ENCODE peak calls at places on chromosomes 16 and 17, in seven cellular contexts. H, P, Q, F, N, Y and A are unnamed samples. For H3K4me1 and H3K9me3, the result is how much of the 10 kb centered on the place peaks cover.

GRCh38 chr16:31508706-31509523 is 724 bp upstream of the RUSF1 start:
- DNase-seq in N (no peak), Y (no peak), H (no peak), F (no peak), Q (no peak), P (no peak), A (no peak)

GRCh38 chr17:47172698-47173565 is 16.2 kb downstream of the CDC27 start:
- DNase-seq in Q (no peak), Y (no peak), P (no peak), H (no peak), F (no peak), N (no peak), A (no peak)

GRCh38 chr17:43660816-43661493 is 767 bp downstream of the MEOX1 start:
- DNase-seq in Y (no peak), F (no peak), N (no peak), P (no peak), H (no peak), Q (peak), A (no peak)

GRCh38 chr17:48498168-48498840 is 32.5 kb downstream of the HOXB1 start:
- DNase-seq in Q (no peak), Y (no peak), H (no peak), F (no peak), N (no peak), P (no peak), A (no peak)

GRCh38 chr16:86676216-86676800 is 98.0 kb downstream of the FOXL1 start:
- DNase-seq in N (no peak), Y (peak), H (no peak), Q (no peak), F (no peak), P (no peak), A (no peak)

GRCh38 chr17:61416211-61416539 is 16.5 kb downstream of the TBX2 start:
- DNase-seq in N (no peak), Y (no peak), Q (peak), P (no peak), H (no peak), F (no peak), A (no peak)

GRCh38 chr17:22459331-22459952 is 767.1 kb downstream of the KCNJ18 start:
- DNase-seq in H (no peak), Y (no peak), P (no peak), Q (no peak), F (no peak), N (no peak), A (no peak)

GRCh38 chr16:82935781-82936180 is 309.0 kb downstream of the CDH13 start:
- DNase-seq in F (no peak), H (no peak), P (no peak), Y (no peak), N (no peak), Q (no peak), A (no peak)

GRCh38 chr16:80947708-80948615 is 58.7 kb downstream of the CMC2 start:
- DNase-seq in Q (no peak), Y (no peak), N (no peak), F (no peak), P (no peak), H (no peak), A (no peak)

GRCh38 chr17:27206447-27206846 is 87.5 kb upstream of the WSB1 start:
- DNase-seq in Q (no peak), Y (peak), H (no peak), P (no peak), N (no peak), F (no peak), A (no peak)

GRCh38 chr17:44672479-44673093 is 16.3 kb downstream of the MEIOC start:
- DNase-seq in H (no peak), F (no peak), P (no peak), Q (no peak), N (no peak), Y (peak), A (no peak)

GRCh38 chr16:50651835-50652438 is 29.2 kb downstream of the SNX20 start:
- DNase-seq in N (no peak), F (no peak), Y (no peak), H (no peak), P (no peak), Q (no peak), A (no peak)

GRCh38 chr17:47633996-47634395 is 15.7 kb upstream of the KPNB1 start:
- DNase-seq in Q (no peak), P (no peak), H (no peak), N (no peak), Y (no peak), F (no peak), A (no peak)

GRCh38 chr17:5821057-5821456 is 236.7 kb upstream of the NLRP1 start:
- DNase-seq in F (no peak), N (no peak), P (no peak), Y (no peak), Q (no peak), H (peak), A (no peak)

GRCh38 chr17:4512156-4513112 is 13.8 kb downstream of the SPNS2 start:
- DNase-seq in H (no peak), F (no peak), P (no peak), N (no peak), Y (no peak), Q (no peak), A (no peak)

GRCh38 chr16:87847785-87848675 is 21.3 kb downstream of the SLC7A5 start:
- DNase-seq in H (no peak), F (no peak), Q (no peak), P (no peak), Y (no peak), N (no peak), A (no peak)

GRCh38 chr16:88439706-88440105 is 13.4 kb upstream of the ZFPM1 start:
- DNase-seq in H (no peak), Q (no peak), P (no peak), F (no peak), Y (no peak), N (no peak), A (no peak)

GRCh38 chr17:78042542-78042941 is 84.0 kb downstream of the TNRC6C start:
- DNase-seq in N (no peak), F (no peak), H (no peak), P (no peak), Y (no peak), Q (no peak), A (no peak)

GRCh38 chr17:58688521-58688920 is 3.3 kb downstream of the TEX14 start:
- DNase-seq in Q (no peak), P (no peak), N (no peak), Y (no peak), H (no peak), F (no peak), A (no peak)

GRCh38 chr16:85206472-85207356 is 94.4 kb upstream of the CIBAR2 start:
- DNase-seq in Y (no peak), H (no peak), Q (no peak), F (peak), P (peak), N (no peak), A (no peak)

GRCh38 chr16:2019919-2020831 is 590 bp downstream of the NPW start:
- DNase-seq in P (no peak), F (no peak), N (no peak), Y (no peak), H (no peak), Q (no peak), A (no peak)

GRCh38 chr16:16083421-16084156 is 134.2 kb downstream of the ABCC1 start:
- DNase-seq in F (no peak), P (no peak), H (no peak), Y (peak), Q (no peak), N (no peak), A (no peak)

GRCh38 chr16:65070831-65071230 is 51.0 kb downstream of the CDH11 start:
- DNase-seq in P (peak), Q (no peak), N (no peak), H (peak), Y (no peak), F (peak), A (no peak)

GRCh38 chr16:70553175-70553574 is 29.6 kb downstream of the SF3B3 start:
- DNase-seq in N (no peak), P (no peak), Q (no peak), H (no peak), Y (no peak), F (no peak), A (no peak)

GRCh38 chr17:15884731-15885130 is 60.2 kb upstream of the ADORA2B start:
- DNase-seq in Q (no peak), P (no peak), Y (no peak), N (no peak), H (no peak), F (no peak), A (no peak)

GRCh38 chr17:67449065-67449464 is 72.0 kb downstream of the PITPNC1 start:
- DNase-seq in H (no peak), P (no peak), F (no peak), N (no peak), Y (no peak), Q (no peak), A (no peak)
- H3K4me1 ChIP-seq in H (under half), P (under half), F (under half), N (half or more), Y (under half), Q (half or more), A (half or more)

GRCh38 chr16:60304725-60305124 is 1570.6 kb upstream of the GOT2 start:
- DNase-seq in N (no peak), F (no peak), Q (no peak), Y (no peak), H (no peak), P (no peak), A (no peak)

GRCh38 chr16:60295451-60295850 is 1561.3 kb upstream of the GOT2 start:
- DNase-seq in N (no peak), F (no peak), P (no peak), Y (no peak), Q (no peak), H (no peak), A (no peak)

GRCh38 chr16:60304078-60304477 is 1570.0 kb upstream of the GOT2 start:
- DNase-seq in H (no peak), Y (no peak), Q (no peak), F (no peak), N (no peak), P (no peak), A (no peak)

DNA sequence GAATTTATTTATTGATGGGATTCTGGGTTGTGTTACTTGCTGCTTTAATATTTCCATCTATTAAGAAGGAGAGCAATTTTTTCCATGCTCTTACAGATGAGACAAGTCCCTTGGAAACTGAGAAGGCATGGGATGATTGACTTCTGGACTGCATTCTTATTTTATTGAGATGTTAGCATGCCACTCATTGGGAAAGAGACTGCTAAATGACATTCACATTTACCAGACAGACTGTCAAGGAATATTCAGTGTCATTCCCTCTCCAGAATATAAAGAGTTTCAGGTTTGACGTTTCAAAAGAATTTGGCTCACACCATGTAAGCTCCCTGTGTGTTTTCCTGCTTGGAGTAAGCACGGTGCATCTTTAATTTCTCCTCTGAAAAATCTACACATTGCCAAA is 1565.2 kb upstream of the GOT2 start:
- DNase-seq in Y (no peak), F (no peak), N (no peak), H (no peak), Q (no peak), P (no peak), A (no peak)
- H3K9me3 ChIP-seq in Y (under half), F (under half), N (under half), H (under half), Q (under half), P (under half), A (under half)

GRCh38 chr16:79067600-79067999 is 532.9 kb downstream of the MAF start:
- DNase-seq in Y (no peak), P (no peak), F (no peak), N (no peak), Q (no peak), H (no peak), A (no peak)

GRCh38 chr16:79069634-79070033 is 530.9 kb downstream of the MAF start:
- DNase-seq in F (no peak), P (no peak), Y (no peak), H (no peak), N (no peak), Q (no peak), A (no peak)

GRCh38 chr16:79073560-79073959 is 527.0 kb downstream of the MAF start:
- DNase-seq in P (no peak), H (no peak), F (no peak), Y (no peak), Q (no peak), N (no peak), A (no peak)

GRCh38 chr16:79069118-79069517 is 531.4 kb downstream of the MAF start:
- DNase-seq in N (no peak), H (no peak), Q (no peak), Y (no peak), P (no peak), F (no peak), A (no peak)

GRCh38 chr16:79071424-79071823 is 529.1 kb downstream of the MAF start:
- DNase-seq in Y (no peak), P (peak), Q (no peak), N (no peak), F (no peak), H (no peak), A (no peak)
- H3K27ac ChIP-seq in Y (no peak), P (no peak), Q (no peak), N (no peak), F (no peak), H (no peak), A (no peak)

DNA sequence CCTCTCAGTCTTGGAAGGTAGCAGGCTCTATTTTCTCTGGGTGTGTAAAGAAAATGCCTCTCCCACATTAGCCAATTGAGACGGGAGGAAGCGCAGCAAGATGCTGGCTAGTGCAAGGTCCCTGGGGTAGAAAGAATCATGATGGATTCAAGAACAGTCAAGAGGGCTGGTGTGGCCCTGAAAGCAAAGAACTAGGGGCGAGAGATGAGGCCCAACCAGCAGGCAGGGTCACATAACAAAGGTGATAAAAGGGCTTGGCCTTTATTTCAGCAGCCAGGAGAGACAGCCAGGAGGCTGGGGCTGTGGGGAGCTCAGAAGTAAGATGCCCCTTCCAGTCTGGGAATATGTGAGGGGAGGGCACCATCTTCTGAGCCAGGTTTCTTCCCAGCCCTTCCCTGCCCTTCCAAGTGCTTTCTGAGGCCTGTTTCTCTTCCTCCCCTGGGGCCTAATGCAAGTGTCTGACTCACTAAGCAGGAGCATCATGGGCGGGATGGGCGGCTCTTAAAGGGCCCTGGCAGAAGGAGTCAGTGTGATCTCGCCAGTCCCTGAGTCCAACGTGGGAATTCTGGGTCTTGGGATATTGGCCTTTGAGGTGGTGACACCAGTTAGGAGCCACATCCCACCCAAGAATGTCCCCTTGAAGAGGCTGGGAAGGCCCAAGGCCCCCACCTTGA is 3.9 kb upstream of the NLRC5 start:
- DNase-seq in Q (no peak), Y (peak), N (no peak), P (peak), H (peak), F (peak), A (no peak)
- H3K4me1 ChIP-seq in Q (half or more), Y (under half), N (half or more), P (under half), H (under half), F (under half), A (half or more)

GRCh38 chr16:60091076-60091475 is 1357.0 kb upstream of the GOT2 start:
- DNase-seq in F (no peak), H (no peak), N (no peak), Q (no peak), Y (no peak), P (no peak), A (no peak)

GRCh38 chr16:60091479-60091878 is 1357.4 kb upstream of the GOT2 start:
- DNase-seq in Q (no peak), Y (no peak), P (no peak), F (no peak), H (no peak), N (no peak), A (no peak)

GRCh38 chr16:60087530-60087929 is 1353.4 kb upstream of the GOT2 start:
- DNase-seq in Y (no peak), Q (no peak), N (no peak), H (no peak), P (no peak), F (no peak), A (no peak)
- H3K9me3 ChIP-seq in Y (under half), Q (under half), N (under half), H (under half), P (under half), F (under half), A (under half)

GRCh38 chr17:1019451-1019850 is 22.5 kb downstream of the TIMM22 start:
- DNase-seq in Y (no peak), Q (no peak), H (no peak), F (no peak), P (peak), N (no peak), A (no peak)
- H3K27ac ChIP-seq in Y (no peak), Q (no peak), H (peak), F (peak), P (peak), N (no peak), A (no peak)

DNA sequence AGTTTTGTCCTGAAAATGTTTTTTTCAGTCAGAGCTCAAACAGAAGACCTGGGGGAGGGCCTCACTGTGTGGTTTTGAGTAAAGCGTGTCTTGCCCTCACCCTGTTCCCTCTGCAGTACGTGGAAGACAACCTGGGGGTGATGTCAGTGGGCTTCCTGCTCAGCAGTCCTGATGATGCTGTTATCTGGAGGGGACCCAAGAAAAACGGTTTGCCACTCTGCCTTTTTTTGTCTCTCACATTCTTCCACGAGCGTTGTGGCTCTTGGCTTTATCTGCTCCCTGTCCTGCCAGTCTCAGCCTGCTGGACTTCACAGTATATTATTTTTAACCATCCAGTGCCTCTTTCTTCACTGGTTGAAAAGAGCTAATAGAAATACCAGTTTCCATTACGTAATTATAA is 12.9 kb downstream of the NUBP1 start:
- DNase-seq in Q (no peak), P (no peak), N (no peak), Y (no peak), H (no peak), F (peak), A (no peak)
- H3K4me1 ChIP-seq in Q (under half), P (under half), N (under half), Y (under half), H (under half), F (under half), A (under half)